ENCODE peak calls at places on chromosomes 13 and 19, in nine cellular contexts. One of them, this sample, is unnamed.

GRCh38 chr19:55178781-55179569 is 1.1 kb downstream of the SYT5 start:
- DNase-seq in GM12865: peak
- DNase-seq in Kasumi-1: no peak
- DNase-seq in T-helper 2 cell: peak
- DNase-seq in fibroblast of mammary gland: peak
- DNase-seq in CD8-positive, alpha-beta memory T cell: peak
- DNase-seq in activated CD4-positive, CD25-positive, alpha-beta regulatory T cell treated with anti-CD3 and anti-CD28 coated beads, Interleukin-2, amount 50 U/mL, for 72 hours: peak
- DNase-seq in skeletal muscle cell: peak
- DNase-seq in amygdala: peak
- DNase-seq in this sample: peak

GRCh38 chr13:46473806-46474205 is 79.2 kb upstream of the LRCH1 start:
- DNase-seq in CD8-positive, alpha-beta memory T cell: no peak
- DNase-seq in GM12865: no peak
- DNase-seq in Kasumi-1: no peak
- DNase-seq in fibroblast of mammary gland: no peak
- DNase-seq in T-helper 2 cell: no peak
- DNase-seq in amygdala: no peak
- DNase-seq in activated CD4-positive, CD25-positive, alpha-beta regulatory T cell treated with anti-CD3 and anti-CD28 coated beads, Interleukin-2, amount 50 U/mL, for 72 hours: no peak
- DNase-seq in skeletal muscle cell: no peak
- DNase-seq in this sample: no peak

GRCh38 chr13:95698047-95698749 is 21.3 kb downstream of the DNAJC3 start:
- DNase-seq in T-helper 2 cell: no peak
- DNase-seq in amygdala: no peak
- DNase-seq in GM12865: no peak
- DNase-seq in skeletal muscle cell: no peak
- DNase-seq in CD8-positive, alpha-beta memory T cell: no peak
- DNase-seq in fibroblast of mammary gland: peak
- DNase-seq in Kasumi-1: peak
- DNase-seq in activated CD4-positive, CD25-positive, alpha-beta regulatory T cell treated with anti-CD3 and anti-CD28 coated beads, Interleukin-2, amount 50 U/mL, for 72 hours: no peak
- DNase-seq in this sample: peak

GRCh38 chr19:54435551-54436016 is 13.4 kb upstream of the LENG8 start:
- DNase-seq in amygdala: no peak
- DNase-seq in activated CD4-positive, CD25-positive, alpha-beta regulatory T cell treated with anti-CD3 and anti-CD28 coated beads, Interleukin-2, amount 50 U/mL, for 72 hours: no peak
- DNase-seq in CD8-positive, alpha-beta memory T cell: no peak
- DNase-seq in GM12865: no peak
- DNase-seq in skeletal muscle cell: no peak
- DNase-seq in Kasumi-1: no peak
- DNase-seq in fibroblast of mammary gland: no peak
- DNase-seq in T-helper 2 cell: no peak
- DNase-seq in this sample: no peak

GRCh38 chr13:94329754-94330551 is 149.5 kb downstream of the DCT start:
- DNase-seq in CD8-positive, alpha-beta memory T cell: no peak
- DNase-seq in Kasumi-1: no peak
- DNase-seq in amygdala: no peak
- DNase-seq in GM12865: no peak
- DNase-seq in skeletal muscle cell: peak
- DNase-seq in T-helper 2 cell: no peak
- DNase-seq in fibroblast of mammary gland: peak
- DNase-seq in activated CD4-positive, CD25-positive, alpha-beta regulatory T cell treated with anti-CD3 and anti-CD28 coated beads, Interleukin-2, amount 50 U/mL, for 72 hours: no peak
- DNase-seq in this sample: peak

GRCh38 chr13:48839171-48839570 is 136.5 kb upstream of the FNDC3A start:
- DNase-seq in amygdala: no peak
- DNase-seq in CD8-positive, alpha-beta memory T cell: no peak
- DNase-seq in GM12865: no peak
- DNase-seq in Kasumi-1: no peak
- DNase-seq in skeletal muscle cell: no peak
- DNase-seq in activated CD4-positive, CD25-positive, alpha-beta regulatory T cell treated with anti-CD3 and anti-CD28 coated beads, Interleukin-2, amount 50 U/mL, for 72 hours: no peak
- DNase-seq in fibroblast of mammary gland: no peak
- DNase-seq in T-helper 2 cell: no peak
- DNase-seq in this sample: no peak

GRCh38 chr19:42495663-42496062 is 32.6 kb downstream of the CEACAM1 start:
- DNase-seq in CD8-positive, alpha-beta memory T cell: no peak
- DNase-seq in T-helper 2 cell: no peak
- DNase-seq in amygdala: no peak
- DNase-seq in fibroblast of mammary gland: no peak
- DNase-seq in Kasumi-1: no peak
- DNase-seq in skeletal muscle cell: no peak
- DNase-seq in activated CD4-positive, CD25-positive, alpha-beta regulatory T cell treated with anti-CD3 and anti-CD28 coated beads, Interleukin-2, amount 50 U/mL, for 72 hours: no peak
- DNase-seq in GM12865: no peak
- DNase-seq in this sample: no peak

GRCh38 chr13:91574756-91575155 is 176.3 kb downstream of the GPC5 start:
- DNase-seq in Kasumi-1: no peak
- DNase-seq in CD8-positive, alpha-beta memory T cell: no peak
- DNase-seq in T-helper 2 cell: no peak
- DNase-seq in amygdala: no peak
- DNase-seq in GM12865: no peak
- DNase-seq in activated CD4-positive, CD25-positive, alpha-beta regulatory T cell treated with anti-CD3 and anti-CD28 coated beads, Interleukin-2, amount 50 U/mL, for 72 hours: no peak
- DNase-seq in fibroblast of mammary gland: no peak
- DNase-seq in skeletal muscle cell: no peak
- DNase-seq in this sample: no peak

GRCh38 chr19:4851551-4852290 is 15.7 kb downstream of the PLIN3 start:
- DNase-seq in amygdala: peak
- DNase-seq in skeletal muscle cell: no peak
- DNase-seq in fibroblast of mammary gland: peak
- DNase-seq in T-helper 2 cell: peak
- DNase-seq in Kasumi-1: peak
- DNase-seq in activated CD4-positive, CD25-positive, alpha-beta regulatory T cell treated with anti-CD3 and anti-CD28 coated beads, Interleukin-2, amount 50 U/mL, for 72 hours: peak
- DNase-seq in CD8-positive, alpha-beta memory T cell: peak
- DNase-seq in GM12865: peak
- DNase-seq in this sample: peak

GRCh38 chr19:18764591-18765051 is 26.5 kb downstream of the COMP start:
- DNase-seq in Kasumi-1: no peak
- DNase-seq in activated CD4-positive, CD25-positive, alpha-beta regulatory T cell treated with anti-CD3 and anti-CD28 coated beads, Interleukin-2, amount 50 U/mL, for 72 hours: no peak
- DNase-seq in skeletal muscle cell: no peak
- DNase-seq in GM12865: no peak
- DNase-seq in amygdala: no peak
- DNase-seq in fibroblast of mammary gland: peak
- DNase-seq in CD8-positive, alpha-beta memory T cell: no peak
- DNase-seq in T-helper 2 cell: no peak
- DNase-seq in this sample: no peak

GRCh38 chr19:4208385-4209094 is 20.8 kb upstream of the EBI3 start:
- DNase-seq in GM12865: no peak
- DNase-seq in Kasumi-1: no peak
- DNase-seq in activated CD4-positive, CD25-positive, alpha-beta regulatory T cell treated with anti-CD3 and anti-CD28 coated beads, Interleukin-2, amount 50 U/mL, for 72 hours: no peak
- DNase-seq in skeletal muscle cell: no peak
- DNase-seq in CD8-positive, alpha-beta memory T cell: no peak
- DNase-seq in amygdala: no peak
- DNase-seq in T-helper 2 cell: no peak
- DNase-seq in fibroblast of mammary gland: peak
- DNase-seq in this sample: peak

GRCh38 chr19:29660835-29661234 is 4.4 kb upstream of the PLEKHF1 start:
- DNase-seq in Kasumi-1: no peak
- DNase-seq in GM12865: no peak
- DNase-seq in CD8-positive, alpha-beta memory T cell: no peak
- DNase-seq in T-helper 2 cell: no peak
- DNase-seq in skeletal muscle cell: no peak
- DNase-seq in activated CD4-positive, CD25-positive, alpha-beta regulatory T cell treated with anti-CD3 and anti-CD28 coated beads, Interleukin-2, amount 50 U/mL, for 72 hours: no peak
- DNase-seq in fibroblast of mammary gland: peak
- DNase-seq in amygdala: no peak
- DNase-seq in this sample: no peak

GRCh38 chr19:52601025-52601973 is 31.2 kb downstream of the ZNF701 start:
- DNase-seq in amygdala: peak
- DNase-seq in CD8-positive, alpha-beta memory T cell: peak
- DNase-seq in GM12865: peak
- DNase-seq in fibroblast of mammary gland: peak
- DNase-seq in T-helper 2 cell: peak
- DNase-seq in Kasumi-1: peak
- DNase-seq in skeletal muscle cell: peak
- DNase-seq in activated CD4-positive, CD25-positive, alpha-beta regulatory T cell treated with anti-CD3 and anti-CD28 coated beads, Interleukin-2, amount 50 U/mL, for 72 hours: peak
- DNase-seq in this sample: peak

GRCh38 chr13:47903836-47904235 is 97.2 kb downstream of the SUCLA2 start:
- DNase-seq in T-helper 2 cell: no peak
- DNase-seq in amygdala: no peak
- DNase-seq in fibroblast of mammary gland: peak
- DNase-seq in activated CD4-positive, CD25-positive, alpha-beta regulatory T cell treated with anti-CD3 and anti-CD28 coated beads, Interleukin-2, amount 50 U/mL, for 72 hours: no peak
- DNase-seq in GM12865: no peak
- DNase-seq in skeletal muscle cell: peak
- DNase-seq in Kasumi-1: no peak
- DNase-seq in CD8-positive, alpha-beta memory T cell: no peak
- DNase-seq in this sample: peak

GRCh38 chr13:89393758-89394157 is 1722.6 kb downstream of the SLITRK5 start:
- DNase-seq in amygdala: no peak
- DNase-seq in Kasumi-1: no peak
- DNase-seq in skeletal muscle cell: no peak
- DNase-seq in T-helper 2 cell: no peak
- DNase-seq in CD8-positive, alpha-beta memory T cell: no peak
- DNase-seq in GM12865: no peak
- DNase-seq in fibroblast of mammary gland: no peak
- DNase-seq in activated CD4-positive, CD25-positive, alpha-beta regulatory T cell treated with anti-CD3 and anti-CD28 coated beads, Interleukin-2, amount 50 U/mL, for 72 hours: no peak
- DNase-seq in this sample: no peak

GRCh38 chr13:87259479-87260083 is 411.6 kb upstream of the SLITRK5 start:
- DNase-seq in skeletal muscle cell: no peak
- DNase-seq in activated CD4-positive, CD25-positive, alpha-beta regulatory T cell treated with anti-CD3 and anti-CD28 coated beads, Interleukin-2, amount 50 U/mL, for 72 hours: no peak
- DNase-seq in CD8-positive, alpha-beta memory T cell: no peak
- DNase-seq in Kasumi-1: peak
- DNase-seq in T-helper 2 cell: no peak
- DNase-seq in GM12865: no peak
- DNase-seq in fibroblast of mammary gland: no peak
- DNase-seq in amygdala: no peak
- DNase-seq in this sample: no peak

GRCh38 chr19:51227324-51227723 is 2.4 kb downstream of the CD33 start:
- DNase-seq in fibroblast of mammary gland: no peak
- DNase-seq in skeletal muscle cell: no peak
- DNase-seq in CD8-positive, alpha-beta memory T cell: no peak
- DNase-seq in activated CD4-positive, CD25-positive, alpha-beta regulatory T cell treated with anti-CD3 and anti-CD28 coated beads, Interleukin-2, amount 50 U/mL, for 72 hours: no peak
- DNase-seq in T-helper 2 cell: no peak
- DNase-seq in amygdala: no peak
- DNase-seq in Kasumi-1: no peak
- DNase-seq in GM12865: no peak
- DNase-seq in this sample: no peak

GRCh38 chr13:49976314-49977258 is 20.3 kb upstream of the TRIM13 start:
- DNase-seq in activated CD4-positive, CD25-positive, alpha-beta regulatory T cell treated with anti-CD3 and anti-CD28 coated beads, Interleukin-2, amount 50 U/mL, for 72 hours: peak
- DNase-seq in T-helper 2 cell: peak
- DNase-seq in amygdala: peak
- DNase-seq in fibroblast of mammary gland: peak
- DNase-seq in skeletal muscle cell: no peak
- DNase-seq in GM12865: peak
- DNase-seq in CD8-positive, alpha-beta memory T cell: peak
- DNase-seq in Kasumi-1: peak
- DNase-seq in this sample: peak

GRCh38 chr13:80473695-80474094 is 132.8 kb upstream of the SPRY2 start:
- DNase-seq in activated CD4-positive, CD25-positive, alpha-beta regulatory T cell treated with anti-CD3 and anti-CD28 coated beads, Interleukin-2, amount 50 U/mL, for 72 hours: no peak
- DNase-seq in Kasumi-1: no peak
- DNase-seq in fibroblast of mammary gland: peak
- DNase-seq in amygdala: no peak
- DNase-seq in CD8-positive, alpha-beta memory T cell: no peak
- DNase-seq in skeletal muscle cell: peak
- DNase-seq in GM12865: no peak
- DNase-seq in T-helper 2 cell: no peak
- DNase-seq in this sample: peak

GRCh38 chr19:17107546-17108452 is 32.2 kb downstream of the MYO9B start:
- DNase-seq in Kasumi-1: peak
- DNase-seq in T-helper 2 cell: no peak
- DNase-seq in fibroblast of mammary gland: peak
- DNase-seq in skeletal muscle cell: peak
- DNase-seq in amygdala: peak
- DNase-seq in CD8-positive, alpha-beta memory T cell: no peak
- DNase-seq in activated CD4-positive, CD25-positive, alpha-beta regulatory T cell treated with anti-CD3 and anti-CD28 coated beads, Interleukin-2, amount 50 U/mL, for 72 hours: no peak
- DNase-seq in GM12865: peak
- DNase-seq in this sample: peak

GRCh38 chr19:19636573-19636972 is 6.9 kb downstream of the GMIP start:
- DNase-seq in GM12865: no peak
- DNase-seq in Kasumi-1: no peak
- DNase-seq in fibroblast of mammary gland: no peak
- DNase-seq in CD8-positive, alpha-beta memory T cell: no peak
- DNase-seq in amygdala: no peak
- DNase-seq in activated CD4-positive, CD25-positive, alpha-beta regulatory T cell treated with anti-CD3 and anti-CD28 coated beads, Interleukin-2, amount 50 U/mL, for 72 hours: no peak
- DNase-seq in skeletal muscle cell: no peak
- DNase-seq in T-helper 2 cell: no peak
- DNase-seq in this sample: no peak

GRCh38 chr19:33177417-33177976 is 16.6 kb upstream of the LRP3 start:
- DNase-seq in T-helper 2 cell: no peak
- DNase-seq in Kasumi-1: peak
- DNase-seq in CD8-positive, alpha-beta memory T cell: no peak
- DNase-seq in fibroblast of mammary gland: no peak
- DNase-seq in skeletal muscle cell: no peak
- DNase-seq in amygdala: no peak
- DNase-seq in GM12865: no peak
- DNase-seq in activated CD4-positive, CD25-positive, alpha-beta regulatory T cell treated with anti-CD3 and anti-CD28 coated beads, Interleukin-2, amount 50 U/mL, for 72 hours: no peak
- DNase-seq in this sample: peak

GRCh38 chr13:21225082-21225481 is 48.6 kb downstream of the MRPL57 start:
- DNase-seq in CD8-positive, alpha-beta memory T cell: no peak
- DNase-seq in skeletal muscle cell: no peak
- DNase-seq in amygdala: no peak
- DNase-seq in fibroblast of mammary gland: no peak
- DNase-seq in GM12865: no peak
- DNase-seq in Kasumi-1: no peak
- DNase-seq in activated CD4-positive, CD25-positive, alpha-beta regulatory T cell treated with anti-CD3 and anti-CD28 coated beads, Interleukin-2, amount 50 U/mL, for 72 hours: no peak
- DNase-seq in T-helper 2 cell: no peak
- DNase-seq in this sample: no peak

GRCh38 chr19:5547881-5548280 is 19.9 kb downstream of the TINCR start:
- DNase-seq in Kasumi-1: peak
- DNase-seq in T-helper 2 cell: no peak
- DNase-seq in GM12865: peak
- DNase-seq in skeletal muscle cell: no peak
- DNase-seq in activated CD4-positive, CD25-positive, alpha-beta regulatory T cell treated with anti-CD3 and anti-CD28 coated beads, Interleukin-2, amount 50 U/mL, for 72 hours: no peak
- DNase-seq in fibroblast of mammary gland: peak
- DNase-seq in CD8-positive, alpha-beta memory T cell: no peak
- DNase-seq in amygdala: no peak
- DNase-seq in this sample: peak

This sample was measured in lung microvascular endothelial cell.